ENCODE peak calls at places on chromosomes 2 and 18, in eight cellular contexts. P, U, E, S, R, Z, A and G are unnamed samples.

GRCh38 chr2:18411571-18411970 is 148.9 kb downstream of the RDH14 start:
- DNase-seq in P (no peak), U (no peak), E (no peak), S (no peak), R (no peak), Z (no peak), A (no peak), G (no peak)

GRCh38 chr18:75074196-75075015 is 134.5 kb downstream of the PTGR3 start:
- DNase-seq in P (no peak), U (no peak), E (no peak), S (no peak), R (no peak), Z (no peak), A (no peak), G (no peak)

GRCh38 chr2:98634406-98635092 is 26.2 kb downstream of the UNC50 start:
- DNase-seq in P (no peak), U (no peak), E (peak), S (peak), R (peak), Z (peak), A (peak), G (peak)

GRCh38 chr2:146239392-146240135 is 1605.3 kb upstream of the ACVR2A start:
- DNase-seq in P (peak), U (no peak), E (no peak), S (no peak), R (no peak), Z (peak), A (peak), G (no peak)

GRCh38 chr2:181142514-181142913 is 162.1 kb downstream of the UBE2E3 start:
- DNase-seq in P (no peak), U (no peak), E (no peak), S (peak), R (peak), Z (no peak), A (no peak), G (no peak)

GRCh38 chr2:99488999-99489757 is 639 bp downstream of the REV1 start:
- DNase-seq in P (peak), U (peak), E (peak), S (peak), R (peak), Z (peak), A (peak), G (no peak)

GRCh38 chr2:79792097-79792496 is 279.2 kb downstream of the CTNNA2 start:
- DNase-seq in P (no peak), U (no peak), E (no peak), S (no peak), R (no peak), Z (no peak), A (no peak), G (no peak)

GRCh38 chr2:46887028-46887885 is 28.3 kb downstream of the MCFD2 start:
- DNase-seq in P (peak), U (no peak), E (no peak), S (no peak), R (no peak), Z (peak), A (peak), G (no peak)

GRCh38 chr2:151097118-151097517 is 164.5 kb downstream of the RBM43 start:
- DNase-seq in P (no peak), U (no peak), E (no peak), S (no peak), R (no peak), Z (no peak), A (no peak), G (no peak)

GRCh38 chr2:6793371-6793770 is 72.3 kb downstream of the CMPK2 start:
- DNase-seq in P (no peak), U (no peak), E (no peak), S (no peak), R (no peak), Z (peak), A (no peak), G (no peak)

GRCh38 chr18:30999887-31000628 is 42.5 kb downstream of the DSC3 start:
- DNase-seq in P (no peak), U (no peak), E (no peak), S (no peak), R (no peak), Z (no peak), A (peak), G (no peak)

GRCh38 chr2:240629419-240629967 is 4.2 kb downstream of the GPR35 start:
- DNase-seq in P (no peak), U (no peak), E (no peak), S (no peak), R (no peak), Z (no peak), A (no peak), G (no peak)

GRCh38 chr2:8045081-8045614 is 636.7 kb upstream of the ID2 start:
- DNase-seq in P (no peak), U (no peak), E (no peak), S (no peak), R (no peak), Z (no peak), A (no peak), G (no peak)

GRCh38 chr18:10490401-10491289 is 35.2 kb upstream of the NAPG start:
- DNase-seq in P (peak), U (no peak), E (peak), S (peak), R (peak), Z (no peak), A (peak), G (peak)

GRCh38 chr18:48803518-48803917 is 147.2 kb downstream of the SMAD7 start:
- DNase-seq in P (no peak), U (no peak), E (no peak), S (no peak), R (no peak), Z (no peak), A (no peak), G (no peak)

GRCh38 chr2:61988462-61989366 is 83.2 kb downstream of the COMMD1 start:
- DNase-seq in P (no peak), U (no peak), E (no peak), S (no peak), R (no peak), Z (peak), A (peak), G (no peak)

GRCh38 chr2:112728384-112729175 is 7.8 kb downstream of the NT5DC4 start:
- DNase-seq in P (no peak), U (no peak), E (no peak), S (no peak), R (peak), Z (no peak), A (no peak), G (no peak)

GRCh38 chr2:187964742-187965141 is 326.9 kb upstream of the GULP1 start:
- DNase-seq in P (no peak), U (no peak), E (no peak), S (no peak), R (no peak), Z (peak), A (peak), G (no peak)

GRCh38 chr2:191610749-191611148 is 67.2 kb upstream of the NABP1 start:
- DNase-seq in P (no peak), U (no peak), E (no peak), S (no peak), R (no peak), Z (no peak), A (peak), G (no peak)

GRCh38 chr2:168901013-168901412 is at the start of gene G6PC2:
- DNase-seq in P (no peak), U (no peak), E (no peak), S (no peak), R (no peak), Z (no peak), A (no peak), G (no peak)

GRCh38 chr2:201996681-201997254 is 36.9 kb upstream of the FZD7 start:
- DNase-seq in P (no peak), U (no peak), E (no peak), S (no peak), R (no peak), Z (no peak), A (no peak), G (no peak)

GRCh38 chr2:215746507-215747243 is 266.7 kb downstream of the MREG start:
- DNase-seq in P (no peak), U (no peak), E (peak), S (no peak), R (peak), Z (no peak), A (peak), G (no peak)

GRCh38 chr2:55843096-55843991 is 80.2 kb downstream of the EFEMP1 start:
- DNase-seq in P (peak), U (no peak), E (no peak), S (no peak), R (no peak), Z (peak), A (peak), G (no peak)

GRCh38 chr2:220240640-220241039 is 613.2 kb downstream of the SLC4A3 start:
- DNase-seq in P (no peak), U (no peak), E (no peak), S (no peak), R (no peak), Z (no peak), A (no peak), G (no peak)

GRCh38 chr2:5915926-5916325 is 223.7 kb downstream of the SOX11 start:
- DNase-seq in P (no peak), U (no peak), E (peak), S (no peak), R (peak), Z (peak), A (no peak), G (peak)

GRCh38 chr2:179263460-179264237 is 983 bp downstream of the SESTD1 start:
- DNase-seq in P (peak), U (no peak), E (peak), S (peak), R (peak), Z (peak), A (peak), G (no peak)

GRCh38 chr18:22040527-22040926 is 128.9 kb upstream of the GATA6 start:
- DNase-seq in P (no peak), U (no peak), E (no peak), S (no peak), R (no peak), Z (no peak), A (no peak), G (no peak)